ENCODE peak calls at places on chromosomes 1 and 21, in four cellular contexts. O is esophagus squamous epithelium, T is GM23338, X is cardiac muscle cell. B is an unnamed sample.

GRCh38 chr21:35811115-35811806 is 249.1 kb downstream of the SETD4 start:
- DNase-seq in O (no peak), T (peak; percentile 39), X (no peak), B (no peak)

GRCh38 chr1:53896673-53897229 is 2.8 kb downstream of the DIO1 start:
- DNase-seq in O (no peak), T (no peak), X (peak; percentile 79), B (no peak)

GRCh38 chr1:184556665-184557064 is 169.8 kb downstream of the C1orf21 start:
- DNase-seq in O (no peak), T (no peak), X (no peak), B (no peak)

GRCh38 chr1:154534263-154534844 is 24.1 kb downstream of the UBE2Q1 start:
- DNase-seq in O (no peak), T (peak; percentile 89), X (peak; percentile 24), B (no peak)

GRCh38 chr1:77473690-77474089 is 191.9 kb downstream of the AK5 start:
- DNase-seq in O (no peak), T (no peak), X (peak; percentile 73), B (no peak)

GRCh38 chr1:39657923-39658485 is 13.9 kb downstream of the NT5C1A start:
- DNase-seq in O (no peak), T (peak; percentile 93), X (peak; percentile 83), B (peak; percentile 73)

GRCh38 chr1:234980657-234981396 is 147.8 kb downstream of the TOMM20 start:
- DNase-seq in O (peak; percentile 76), T (no peak), X (peak; percentile 98), B (peak; percentile 74)

GRCh38 chr1:229563241-229563640 is 4.7 kb upstream of the ABCB10 start:
- DNase-seq in O (no peak), T (peak; percentile 43), X (no peak), B (no peak)

GRCh38 chr1:104082221-104082620 is 332.5 kb downstream of the AMY1C start:
- DNase-seq in O (no peak), T (no peak), X (no peak), B (no peak)

GRCh38 chr1:201648911-201649775 is 110.2 kb downstream of the NAV1 start:
- DNase-seq in O (no peak), T (peak; percentile 68), X (peak; percentile 27), B (no peak)

GRCh38 chr1:111960971-111961370 is 28.5 kb downstream of the KCND3 start:
- DNase-seq in O (no peak), T (no peak), X (no peak), B (no peak)

GRCh38 chr1:207316622-207317510 is 4.6 kb upstream of the CD55 start:
- DNase-seq in O (no peak), T (peak; percentile 80), X (peak; percentile 82), B (no peak)

GRCh38 chr1:201020647-201021332 is 2.7 kb downstream of the KIF21B start:
- DNase-seq in O (no peak), T (peak; percentile 84), X (peak; percentile 74), B (no peak)

GRCh38 chr1:234611153-234611798 is 1.3 kb upstream of the IRF2BP2 start:
- DNase-seq in O (no peak), T (peak; percentile 92), X (peak; percentile 92), B (no peak)

DNA sequence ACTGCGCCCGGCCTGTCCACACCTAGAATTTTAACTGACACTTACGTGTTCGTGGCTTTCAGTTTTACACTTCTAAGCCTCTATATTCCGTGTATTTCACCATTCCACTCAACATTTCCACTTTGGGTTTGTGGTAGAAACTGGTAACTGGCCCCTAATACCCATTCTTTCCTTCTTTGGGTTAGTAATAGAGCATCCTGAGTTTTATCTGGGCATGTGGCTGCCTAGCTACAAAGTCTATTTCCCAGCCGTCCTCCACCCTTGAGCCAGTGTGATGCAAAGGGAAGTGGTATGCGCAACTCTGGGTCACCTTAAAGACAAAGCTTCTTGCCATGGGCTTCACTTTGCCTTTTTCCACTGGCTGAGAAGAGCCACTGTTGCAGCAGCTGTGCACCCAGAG is 73.8 kb downstream of the LAMC2 start:
- DNase-seq in O (no peak), T (peak; percentile 59), X (no peak), B (no peak)
- H3K4me1 ChIP-seq in O (no peaks in the 10 kb centered on the region), T (peaks cover 12% of the 10 kb centered on the region), X (no peaks in the 10 kb centered on the region), B (no peaks in the 10 kb centered on the region)

DNA sequence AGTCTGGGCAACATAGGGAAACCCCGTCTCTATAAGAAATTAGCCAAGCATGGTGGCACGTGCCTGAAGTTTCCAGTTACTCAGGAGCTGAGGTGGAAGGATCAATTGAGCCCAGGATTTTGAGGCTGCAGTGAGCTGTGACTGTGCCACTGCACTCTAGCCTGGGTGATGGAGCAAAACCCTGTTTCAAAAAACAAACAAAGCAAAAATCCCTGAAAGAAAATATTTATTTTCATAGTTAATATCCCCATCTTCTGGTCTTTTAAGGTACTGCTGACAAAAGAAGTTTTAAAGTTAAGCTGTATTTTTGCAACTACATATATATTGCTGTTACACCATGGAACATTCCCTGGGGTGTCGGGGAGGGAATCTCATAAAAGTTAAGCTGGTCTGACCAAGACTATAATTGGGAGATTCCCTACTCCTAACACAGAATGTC is 26.0 kb downstream of the VAMP4 start:
- DNase-seq in O (no peak), T (peak; percentile 41), X (peak; percentile 43), B (no peak)
- TF ChIP-seq CTCF in O (peak; percentile 14), T (no peak), X (peak; percentile 52), B (peak; percentile 70)

GRCh38 chr1:27624467-27625233 is 10.3 kb downstream of the FGR start:
- DNase-seq in O (no peak), T (peak; percentile 55), X (no peak), B (no peak)

GRCh38 chr1:27621067-27621920 is 13.7 kb downstream of the FGR start:
- DNase-seq in O (no peak), T (no peak), X (peak; percentile 79), B (no peak)

GRCh38 chr1:27622828-27623227 is 12.2 kb downstream of the FGR start:
- DNase-seq in O (no peak), T (peak; percentile 79), X (no peak), B (no peak)

GRCh38 chr1:27626031-27626935 is 8.7 kb downstream of the FGR start:
- DNase-seq in O (no peak), T (no peak), X (peak; percentile 18), B (no peak)

GRCh38 chr1:27623327-27624212 is 11.4 kb downstream of the FGR start:
- DNase-seq in O (no peak), T (no peak), X (no peak), B (no peak)
- H3K36me3 ChIP-seq in O (no peaks in the 10 kb centered on the region), T (no peaks in the 10 kb centered on the region), X (no peaks in the 10 kb centered on the region), B (no peaks in the 10 kb centered on the region)

GRCh38 chr1:101683136-101683535 is 313.6 kb downstream of the OLFM3 start:
- DNase-seq in O (no peak), T (no peak), X (no peak), B (no peak)
- H3K4me1 ChIP-seq in O (no peaks in the 10 kb centered on the region), T (peaks cover 4% of the 10 kb centered on the region), X (peaks cover 49% of the 10 kb centered on the region), B (no peaks in the 10 kb centered on the region)

GRCh38 chr1:236137285-236137852 is 5.0 kb upstream of the GPR137B start:
- DNase-seq in O (no peak), T (peak; percentile 56), X (no peak), B (no peak)
- TF ChIP-seq CTCF in O (no peak), T (peak; percentile 72), X (no peak), B (no peak)

GRCh38 chr1:231000201-231000600 is 21.3 kb downstream of the ARV1 start:
- DNase-seq in O (no peak), T (no peak), X (no peak), B (no peak)
- H3K36me3 ChIP-seq in O (peaks cover 74% of the 10 kb centered on the region), T (peaks cover 6% of the 10 kb centered on the region), X (peaks cover 43% of the 10 kb centered on the region), B (no peaks in the 10 kb centered on the region)

DNA sequence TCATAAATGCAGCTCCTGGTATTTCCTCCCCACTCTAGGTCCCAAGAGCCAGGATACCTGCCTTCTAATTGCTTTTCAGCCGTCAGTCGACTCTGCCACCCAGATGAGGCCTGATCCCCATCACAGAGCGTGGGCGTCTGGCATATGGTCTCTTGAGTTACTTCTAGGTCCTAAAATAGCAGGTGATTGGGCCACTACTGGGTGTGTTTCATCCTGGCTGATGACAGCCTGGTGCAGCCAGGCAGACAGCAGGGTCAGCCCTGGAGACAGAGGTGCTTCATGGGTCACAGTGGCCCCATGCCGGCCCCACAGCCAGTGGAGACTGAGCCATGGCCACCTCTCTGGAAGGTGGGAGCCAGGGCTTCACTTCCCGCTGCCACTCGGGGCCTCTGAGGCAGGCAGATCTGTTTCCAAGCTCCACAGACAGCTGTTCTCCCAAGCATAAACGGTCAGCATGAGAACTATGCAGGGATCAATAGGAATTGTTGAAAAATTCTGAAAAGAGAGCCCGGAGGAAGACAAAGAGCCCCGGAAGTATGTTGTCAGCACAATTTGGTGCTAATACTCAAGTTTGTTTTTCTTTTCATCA is 83.0 kb downstream of the MAN1C1 start:
- DNase-seq in O (no peak), T (no peak), X (no peak), B (peak; percentile 75)
- H3K4me1 ChIP-seq in O (peaks cover 83% of the 10 kb centered on the region), T (peaks cover 50% of the 10 kb centered on the region), X (peaks cover 92% of the 10 kb centered on the region), B (peaks cover 95% of the 10 kb centered on the region)

GRCh38 chr1:25247829-25248754 is 838 bp upstream of the RSRP1 start:
- DNase-seq in O (no peak), T (no peak), X (no peak), B (no peak)
- TF ChIP-seq CTCF in O (no peak), T (peak; percentile 49), X (peak; percentile 18), B (peak; percentile 29)

DNA sequence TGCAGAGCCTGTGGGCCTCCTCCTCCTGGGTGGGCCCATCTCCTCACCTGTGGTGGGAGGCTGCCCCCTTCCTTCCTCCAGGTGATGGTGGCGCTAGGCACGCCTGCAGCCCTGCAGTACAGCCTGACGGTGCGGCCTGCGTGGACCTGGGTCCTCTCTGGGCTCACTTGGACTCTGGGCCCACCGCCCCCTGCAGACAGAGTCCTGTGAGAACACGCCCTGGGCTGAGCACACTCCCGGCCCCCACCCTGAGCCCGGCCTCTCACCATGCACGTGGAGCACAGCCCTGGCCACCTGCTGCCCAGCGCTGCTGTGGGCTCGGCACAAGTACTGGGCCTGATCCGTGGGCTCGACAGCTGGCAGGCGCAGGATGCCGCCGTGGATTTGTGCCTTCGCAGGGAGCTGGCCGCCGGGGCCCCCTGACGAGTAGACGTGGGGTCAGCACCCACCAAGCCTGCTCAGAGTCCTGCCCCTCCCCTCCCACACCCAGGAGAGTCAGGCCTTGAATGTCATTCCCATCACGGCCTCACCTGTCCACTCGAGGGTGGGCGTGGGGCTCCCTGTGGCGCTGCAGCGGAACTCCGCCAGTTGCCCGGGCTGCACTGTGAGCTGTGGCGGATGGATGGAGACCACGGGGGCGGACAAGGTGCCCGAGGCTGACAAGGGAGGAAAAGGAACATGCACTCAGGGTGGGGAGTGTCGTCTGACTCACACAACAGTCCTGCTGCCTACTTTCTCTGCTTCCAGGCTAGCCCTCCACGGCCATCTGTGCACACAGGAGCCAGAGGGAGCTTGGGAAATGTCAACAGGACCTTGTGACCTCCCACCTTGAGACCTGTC is 43.4 kb downstream of the LDLRAD2 start:
- DNase-seq in O (no peak), T (peak; percentile 37), X (no peak), B (no peak)
- H3K36me3 ChIP-seq in O (peaks cover 100% of the 10 kb centered on the region), T (no peaks in the 10 kb centered on the region), X (peaks cover 49% of the 10 kb centered on the region), B (peaks cover 44% of the 10 kb centered on the region)

B was measured in heart right ventricle.